ENCODE peak calls at places on chromosome 22, in seven cellular contexts. M, A, G, T, B, D and W are unnamed samples.
A peak's percentile ranks its signal among the peaks of the same experiment; 100 is the strongest.

GRCh38 chr22:39972656-39973055 is 12.5 kb downstream of the TMA7B start:
- DNase-seq in M (no peak), G (no peak), B (no peak), A (no peak), D (no peak), T (no peak), W (no peak)

GRCh38 chr22:32850591-32851517 is 49.3 kb downstream of the TIMP3 start:
- DNase-seq in A (no peak), M (no peak), B (no peak), G (peak; percentile 95), T (peak; percentile 76), D (no peak), W (peak; percentile 88)

GRCh38 chr22:25970348-25970995 is 198.8 kb upstream of the SEZ6L start:
- DNase-seq in M (no peak), A (no peak), G (no peak), B (no peak), T (no peak), D (no peak), W (no peak)

GRCh38 chr22:35589071-35589735 is 27.9 kb downstream of the MB start:
- DNase-seq in B (no peak), T (peak; percentile 20), D (peak; percentile 57), A (no peak), M (peak; percentile 7), G (peak; percentile 72), W (peak; percentile 79)

GRCh38 chr22:32932176-32932575 is 126.0 kb downstream of the SYN3 start:
- DNase-seq in T (no peak), G (no peak), B (no peak), D (no peak), A (peak; percentile 31), M (no peak), W (no peak)

GRCh38 chr22:37516456-37516855 is 2.8 kb downstream of the CARD10 start:
- DNase-seq in T (no peak), M (no peak), D (no peak), B (no peak), G (no peak), A (no peak), W (no peak)

GRCh38 chr22:45337536-45337935 is 27.8 kb downstream of the FAM118A start:
- DNase-seq in A (no peak), M (no peak), B (no peak), D (no peak), G (no peak), T (no peak), W (no peak)

GRCh38 chr22:17266261-17266971 is 47.2 kb upstream of the ADA2 start:
- DNase-seq in B (no peak), M (no peak), D (no peak), G (no peak), A (no peak), T (no peak), W (no peak)

GRCh38 chr22:33023119-33023827 is 34.9 kb downstream of the SYN3 start:
- DNase-seq in G (no peak), B (no peak), D (no peak), T (no peak), M (no peak), A (no peak), W (no peak)

GRCh38 chr22:46803031-46803880 is 40.8 kb downstream of the TBC1D22A start:
- DNase-seq in A (peak; percentile 47), B (no peak), G (peak; percentile 58), T (peak; percentile 18), D (peak; percentile 32), M (peak; percentile 73), W (no peak)

GRCh38 chr22:27306771-27307170 is 494.8 kb downstream of the MN1 start:
- DNase-seq in G (no peak), D (no peak), B (no peak), T (no peak), A (no peak), M (no peak), W (no peak)

GRCh38 chr22:35819421-35819820 is 101.7 kb downstream of the APOL5 start:
- DNase-seq in T (no peak), B (no peak), A (peak; percentile 54), G (no peak), D (no peak), M (no peak), W (no peak)

GRCh38 chr22:38455530-38456271 is 702 bp upstream of the KCNJ4 start:
- DNase-seq in D (no peak), B (no peak), G (no peak), T (no peak), M (peak; percentile 58), A (no peak), W (no peak)

GRCh38 chr22:44046485-44047141 is 22.5 kb downstream of the PARVB start:
- DNase-seq in D (no peak), M (peak; percentile 92), G (no peak), A (no peak), B (no peak), T (no peak), W (no peak)

GRCh38 chr22:35839811-35840739 is 122.4 kb downstream of the APOL5 start:
- DNase-seq in G (peak; percentile 94), B (no peak), D (peak; percentile 95), A (no peak), M (peak; percentile 92), T (peak; percentile 83), W (peak; percentile 94)

GRCh38 chr22:41021039-41021654 is 70.0 kb downstream of the RBX1 start:
- DNase-seq in G (peak; percentile 54), T (peak; percentile 20), D (no peak), A (no peak), B (no peak), M (no peak), W (peak; percentile 20)

GRCh38 chr22:41023299-41023623 is 69.1 kb upstream of the EP300 start:
- DNase-seq in A (no peak), B (no peak), T (no peak), M (no peak), D (no peak), G (no peak), W (no peak)

GRCh38 chr22:41021655-41022454 is 70.5 kb upstream of the EP300 start:
- DNase-seq in M (peak; percentile 77), D (peak; percentile 41), A (peak; percentile 36), B (no peak), T (peak; percentile 50), G (peak; percentile 81), W (peak; percentile 82)

GRCh38 chr22:41022470-41023298 is 69.7 kb upstream of the EP300 start:
- DNase-seq in G (peak; percentile 95), D (peak; percentile 69), T (peak; percentile 85), B (peak; percentile 24), A (peak; percentile 79), M (peak; percentile 80), W (peak; percentile 94)
- TF ChIP-seq POLR2A in G (peak; percentile 64), D (peak; percentile 52), T (peak; percentile 76), B (peak; percentile 69), A (no peak), M (no peak), W (peak; percentile 69)

GRCh38 chr22:41356430-41357028 is 25.2 kb upstream of the TEF start:
- DNase-seq in A (no peak), G (no peak), M (no peak), B (no peak), T (no peak), D (no peak), W (no peak)

GRCh38 chr22:41354979-41355378 is 26.8 kb upstream of the TEF start:
- DNase-seq in G (no peak), A (no peak), M (no peak), B (no peak), D (no peak), T (no peak), W (no peak)

GRCh38 chr22:41353862-41354575 is 27.7 kb upstream of the TEF start:
- DNase-seq in G (no peak), M (peak; percentile 49), D (no peak), A (no peak), T (no peak), B (no peak), W (no peak)

GRCh38 chr22:41357191-41357590 is 24.6 kb upstream of the TEF start:
- DNase-seq in B (no peak), A (no peak), M (no peak), G (no peak), T (no peak), D (no peak), W (no peak)

DNA sequence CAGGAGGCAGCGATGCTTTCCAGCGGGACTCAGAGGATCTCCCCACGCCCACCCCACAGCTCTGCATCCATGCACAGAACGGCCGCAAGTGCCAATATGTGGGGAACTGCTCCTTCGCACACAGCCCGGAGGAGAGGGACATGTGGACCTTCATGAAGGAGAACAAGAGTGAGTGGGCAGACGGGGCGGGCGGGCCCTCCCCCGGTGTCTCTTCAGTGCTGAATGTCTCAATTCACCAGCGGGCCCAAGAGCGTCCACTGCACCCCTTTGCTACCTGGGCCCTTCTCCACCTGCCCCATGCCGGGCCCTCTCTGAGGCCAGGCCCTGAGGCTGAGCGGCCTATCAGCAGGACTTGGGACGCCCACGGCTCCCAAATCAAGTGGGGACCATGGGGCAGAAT is 25.8 kb upstream of the TEF start:
- DNase-seq in D (no peak), T (no peak), M (no peak), A (no peak), B (no peak), G (no peak), W (no peak)
- TF ChIP-seq CTCF in D (no peak), T (no peak), M (no peak), A (no peak), B (no peak), G (no peak), W (no peak)

DNA sequence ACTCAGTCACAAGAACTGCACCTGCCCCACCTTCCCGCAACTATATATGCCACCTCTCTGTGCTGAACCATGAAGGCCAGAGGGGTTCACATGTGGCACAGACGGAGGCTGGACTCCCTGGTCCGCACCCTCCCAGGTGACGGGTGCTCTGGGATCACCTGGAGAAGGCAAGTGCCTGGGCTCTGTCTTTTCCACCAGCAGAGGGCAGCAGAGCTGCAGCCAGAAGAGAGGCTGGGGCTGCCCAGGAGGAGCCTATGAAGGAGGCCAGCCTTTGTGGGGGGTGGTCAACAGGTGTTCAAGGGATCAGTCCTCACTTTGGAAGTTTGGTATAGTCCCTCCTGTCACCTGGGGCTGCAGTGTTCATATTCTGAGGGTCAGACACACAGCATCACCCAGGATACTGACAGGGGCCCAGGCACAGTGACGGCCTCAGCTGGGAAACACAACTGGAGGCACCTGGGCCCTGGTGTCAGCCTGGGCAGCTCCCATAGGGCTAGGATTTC is 39.2 kb upstream of the IGLL5 start:
- DNase-seq in T (peak; percentile 34), A (peak; percentile 50), D (peak; percentile 56), B (no peak), M (peak; percentile 98), G (peak; percentile 74), W (no peak)
- H3K27ac ChIP-seq in T (no peak overlapping the region), A (no peak overlapping the region), D (no peak overlapping the region), B (no peak overlapping the region), M (no peak overlapping the region), G (no peak overlapping the region), W (no peak overlapping the region)

DNA sequence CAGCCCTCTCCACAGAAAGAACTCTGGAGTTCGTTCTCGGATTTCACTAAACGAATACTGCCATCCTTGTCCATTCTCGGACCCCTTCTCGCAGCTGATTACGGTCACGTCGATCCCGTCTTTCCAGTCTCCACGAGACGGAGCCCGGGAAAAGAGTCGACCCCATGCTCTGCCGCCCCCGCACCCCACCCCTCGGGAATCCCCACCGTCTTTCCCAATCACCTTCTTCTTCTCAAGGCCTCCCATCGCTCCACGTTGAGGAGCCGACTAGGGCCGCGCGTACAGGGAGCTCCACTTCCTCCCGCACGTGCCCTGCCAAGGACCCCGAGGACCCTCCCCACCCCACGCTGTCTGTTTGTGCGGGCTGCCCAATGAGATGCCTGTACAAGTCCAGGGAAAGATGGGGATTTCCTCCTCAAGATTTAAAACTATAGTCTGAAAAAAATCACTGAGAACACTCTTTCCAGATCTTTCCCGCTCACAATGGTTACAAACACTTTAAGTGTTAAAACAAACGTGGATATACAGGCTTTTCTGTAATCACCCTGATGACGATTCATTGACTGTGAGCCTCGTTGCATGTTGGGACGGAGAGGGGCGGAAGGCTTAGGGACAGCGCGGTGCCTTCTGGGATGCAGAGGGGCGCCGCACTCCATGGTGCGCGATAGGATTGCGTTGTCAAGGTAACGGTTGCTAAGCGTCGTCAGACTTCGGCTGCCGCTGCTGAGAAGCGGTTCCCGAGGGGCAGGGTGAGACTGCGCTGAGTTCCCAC is at the start of gene PES1:
- DNase-seq in A (peak; percentile 97), B (peak; percentile 97), M (peak; percentile 97), T (peak; percentile 91), D (peak; percentile 99), G (peak; percentile 98), W (peak; percentile 96)
- TF ChIP-seq POLR2A in A (peak; percentile 68), B (peak; percentile 83), M (peak; percentile 66), T (peak; percentile 9), D (no peak), G (no peak), W (no peak)